ENCODE peak calls at places on chromosomes 5 and 9, in four cellular contexts. R is HCT116, E is psoas muscle, L is upper lobe of right lung. A is an unnamed sample.

GRCh38 chr5:93620487-93621339 is 37.7 kb downstream of the NR2F1 start:
- DNase-seq in R (peak; percentile 34), E (peak; percentile 62), L (peak; percentile 87), A (peak; percentile 79)

GRCh38 chr9:93960971-93961841 is 6.1 kb upstream of the BARX1 start:
- DNase-seq in R (no peak), E (no peak), L (peak; percentile 57), A (no peak)

GRCh38 chr5:131064669-131065371 is 100.2 kb downstream of the HINT1 start:
- DNase-seq in R (no peak), E (no peak), L (no peak), A (peak; percentile 15)

GRCh38 chr9:96449844-96450612 is at the start of gene HABP4:
- DNase-seq in R (peak; percentile 76), E (peak; percentile 97), L (peak; percentile 98), A (peak; percentile 96)

GRCh38 chr5:38467353-38468040 is 88.9 kb downstream of the LIFR start:
- DNase-seq in R (no peak), E (peak; percentile 66), L (peak; percentile 75), A (no peak)

GRCh38 chr5:69271376-69271775 is 36.7 kb downstream of the CDK7 start:
- DNase-seq in R (no peak), E (no peak), L (no peak), A (no peak)

GRCh38 chr9:10268500-10269485 is 344.0 kb downstream of the PTPRD start:
- DNase-seq in R (no peak), E (no peak), L (no peak), A (no peak)

GRCh38 chr5:127840198-127840524 is 137.0 kb downstream of the CCDC192 start:
- DNase-seq in R (no peak), E (no peak), L (no peak), A (no peak)

GRCh38 chr9:69179037-69179436 is 5.0 kb downstream of the TJP2 start:
- DNase-seq in R (no peak), E (no peak), L (no peak), A (no peak)

GRCh38 chr9:99783799-99784198 is 37.9 kb upstream of the NR4A3 start:
- DNase-seq in R (no peak), E (no peak), L (no peak), A (no peak)

GRCh38 chr9:31335529-31336234 is 1048.8 kb upstream of the ACO1 start:
- DNase-seq in R (no peak), E (no peak), L (no peak), A (no peak)

GRCh38 chr5:132459031-132459982 is 31.3 kb downstream of the IRF1 start:
- DNase-seq in R (peak; percentile 26), E (peak; percentile 56), L (peak; percentile 76), A (no peak)

GRCh38 chr9:78574354-78575036 is 277.6 kb downstream of the PSAT1 start:
- DNase-seq in R (no peak), E (no peak), L (no peak), A (no peak)

GRCh38 chr5:148882332-148882731 is 55.9 kb downstream of the ADRB2 start:
- DNase-seq in R (no peak), E (no peak), L (no peak), A (no peak)

GRCh38 chr9:131755541-131756198 is 15.8 kb upstream of the RAPGEF1 start:
- DNase-seq in R (peak; percentile 75), E (peak; percentile 78), L (peak; percentile 88), A (peak; percentile 74)

GRCh38 chr5:138573223-138573622 is 2.0 kb downstream of the HSPA9 start:
- DNase-seq in R (no peak), E (no peak), L (no peak), A (no peak)
- H3K4me3 ChIP-seq in R (peak overlapping the region; percentile 100), E (peak overlapping the region; percentile 89), L (no peak overlapping the region), A (no peak overlapping the region)

GRCh38 chr9:71624728-71625127 is 143.6 kb downstream of the CEMIP2 start:
- DNase-seq in R (no peak), E (no peak), L (no peak), A (no peak)

GRCh38 chr9:71629816-71630215 is 138.5 kb downstream of the CEMIP2 start:
- DNase-seq in R (no peak), E (no peak), L (no peak), A (no peak)

GRCh38 chr9:71626395-71626794 is 141.9 kb downstream of the CEMIP2 start:
- DNase-seq in R (no peak), E (no peak), L (no peak), A (no peak)

GRCh38 chr9:71628247-71628646 is 140.1 kb downstream of the CEMIP2 start:
- DNase-seq in R (no peak), E (no peak), L (no peak), A (no peak)

GRCh38 chr9:71627537-71627936 is 140.8 kb downstream of the CEMIP2 start:
- DNase-seq in R (no peak), E (no peak), L (no peak), A (no peak)
- TF ChIP-seq CTCF in R (no peak), E (no peak), L (no peak), A (no peak)

GRCh38 chr9:120526493-120526892 is 53.5 kb downstream of the CDK5RAP2 start:
- DNase-seq in R (no peak), E (no peak), L (no peak), A (no peak)
- H3K36me3 ChIP-seq in R (peaks cover 41% of the 10 kb centered on the region), E (peaks cover 30% of the 10 kb centered on the region), L (peaks cover 80% of the 10 kb centered on the region), A (peaks cover 15% of the 10 kb centered on the region)

DNA sequence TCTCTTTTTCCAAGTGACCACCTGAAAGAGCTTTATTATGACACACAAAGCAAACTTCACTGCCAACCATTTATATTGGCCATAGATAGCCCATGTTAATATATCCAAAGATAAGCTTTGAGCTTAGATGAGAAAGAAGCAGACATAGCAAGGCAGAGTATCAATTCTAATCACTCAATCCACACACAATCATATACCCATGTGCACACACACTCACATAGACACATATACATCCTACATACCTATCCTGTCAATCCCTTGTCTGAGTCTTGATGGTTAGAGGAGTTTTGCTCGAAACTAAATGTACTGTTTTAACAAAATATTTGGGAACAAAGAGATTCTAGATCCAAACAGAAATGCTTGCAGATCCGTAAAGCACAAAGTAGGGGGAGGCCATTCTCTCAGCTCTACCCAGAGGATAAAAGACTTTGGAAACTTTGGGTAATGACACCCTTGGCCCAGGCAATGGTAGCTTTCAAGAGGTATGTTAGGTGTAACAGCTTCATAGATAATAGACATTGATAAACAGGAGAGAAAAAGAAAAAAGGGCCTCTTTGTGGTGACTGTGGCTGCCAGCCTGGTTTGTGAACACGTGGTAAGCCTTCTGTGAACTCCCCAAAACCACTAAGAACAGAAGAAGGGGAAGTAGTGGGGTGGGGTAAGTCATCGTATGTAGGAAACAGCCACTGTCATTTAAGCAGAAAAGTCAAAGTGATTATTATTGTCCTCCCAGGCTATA is 121.6 kb downstream of the TLR4 start:
- DNase-seq in R (no peak), E (no peak), L (no peak), A (peak; percentile 33)
- H3K4me3 ChIP-seq in R (no peak overlapping the region), E (no peak overlapping the region), L (no peak overlapping the region), A (no peak overlapping the region)

DNA sequence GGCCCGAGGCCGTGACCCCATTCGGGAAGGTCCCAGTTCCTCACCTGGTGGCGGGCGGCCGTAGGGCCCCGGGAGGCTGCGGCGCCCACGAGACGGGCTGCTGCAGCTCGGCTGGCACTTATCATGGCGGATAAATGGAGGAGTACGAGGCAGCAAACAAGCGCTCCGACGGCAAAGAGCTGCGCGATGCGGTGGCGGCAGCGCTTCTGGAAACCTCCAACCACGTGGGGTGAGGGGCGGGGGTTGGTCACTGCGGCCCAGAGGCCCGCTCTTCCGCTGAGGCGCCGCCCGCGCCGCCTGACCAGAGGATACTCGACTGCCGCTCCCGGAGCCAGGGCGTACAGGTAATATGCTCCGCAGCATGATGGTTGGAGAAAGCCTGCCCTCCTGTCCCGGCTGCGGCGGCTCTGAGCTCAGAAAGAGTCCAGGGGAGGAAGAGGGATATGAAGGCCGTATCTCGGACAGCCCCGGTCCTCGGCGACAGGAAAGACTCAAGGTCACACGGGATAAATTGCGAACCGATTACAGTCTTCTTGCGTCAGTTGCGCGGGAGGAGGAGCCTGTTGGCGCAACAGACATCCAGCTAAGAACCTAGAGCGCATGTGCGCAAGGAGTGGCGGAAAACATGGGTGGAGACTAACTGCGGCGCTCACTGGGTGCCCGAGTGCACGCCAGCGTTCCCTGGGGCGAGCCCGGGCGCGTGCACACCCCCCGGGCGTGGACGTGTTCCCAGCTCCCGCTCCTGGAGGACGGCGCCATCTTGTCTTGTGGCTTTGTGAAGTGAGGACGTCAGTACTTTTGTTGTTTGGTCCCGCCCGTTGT is at the start of gene HSPA9:
- DNase-seq in R (peak; percentile 99), E (peak; percentile 98), L (peak; percentile 98), A (peak; percentile 96)
- TF ChIP-seq CTCF in R (no peak), E (peak; percentile 17), L (peak; percentile 6), A (no peak)

GRCh38 chr9:114296338-114296737 is 26.6 kb upstream of the ORM1 start:
- DNase-seq in R (no peak), E (no peak), L (no peak), A (no peak)

GRCh38 chr9:114300846-114301797 is 21.8 kb upstream of the ORM1 start:
- DNase-seq in R (no peak), E (no peak), L (peak; percentile 48), A (no peak)

GRCh38 chr9:114301798-114302565 is 20.9 kb upstream of the ORM1 start:
- DNase-seq in R (no peak), E (no peak), L (peak; percentile 37), A (no peak)

GRCh38 chr9:114300153-114300845 is 22.6 kb upstream of the ORM1 start:
- DNase-seq in R (no peak), E (no peak), L (peak; percentile 57), A (no peak)

DNA sequence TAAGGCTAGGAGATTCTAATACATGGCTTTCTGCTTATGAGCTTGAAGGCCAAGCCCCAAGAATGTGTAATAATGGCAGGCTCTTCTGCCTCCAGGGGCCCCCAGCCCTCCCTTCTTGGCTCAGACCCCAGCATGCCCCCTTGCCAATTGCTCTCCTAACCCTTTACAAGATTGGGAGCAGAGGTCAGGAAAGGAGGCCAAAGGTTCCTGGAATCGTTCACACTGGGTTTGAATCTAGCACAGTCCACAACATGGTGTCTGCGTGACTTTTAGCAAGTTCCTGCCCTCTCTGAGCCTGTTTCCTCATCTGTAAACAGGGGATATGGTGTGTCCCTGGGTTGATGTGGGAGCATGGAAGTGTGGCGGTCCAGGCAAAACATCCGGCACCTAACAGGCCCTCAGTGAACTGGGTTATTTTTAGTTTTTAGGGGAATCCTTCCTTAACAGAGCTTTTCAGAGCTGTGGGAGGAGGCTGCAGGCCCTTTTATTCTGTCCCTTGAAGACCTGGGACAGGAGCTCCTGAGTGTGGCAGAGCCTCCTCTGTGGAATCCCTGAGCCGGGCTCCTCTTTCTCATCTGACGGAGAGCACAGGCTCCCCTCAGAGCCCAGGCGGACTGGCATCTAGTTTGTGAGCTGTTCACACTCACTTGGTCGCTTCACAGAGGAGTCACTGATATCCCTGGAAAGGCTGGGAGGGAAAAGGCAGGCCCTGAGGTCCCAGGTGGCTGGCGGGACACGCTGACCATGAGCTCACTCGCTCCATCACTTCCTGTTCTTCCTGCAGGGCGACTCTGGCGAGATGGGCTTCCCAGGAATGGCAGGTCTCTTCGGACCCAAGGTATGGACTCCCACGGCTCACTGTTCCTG is 23.4 kb upstream of the ORM1 start:
- DNase-seq in R (no peak), E (no peak), L (peak; percentile 54), A (no peak)
- H3K36me3 ChIP-seq in R (no peaks in the 10 kb centered on the region), E (no peaks in the 10 kb centered on the region), L (peaks cover 5% of the 10 kb centered on the region), A (no peaks in the 10 kb centered on the region)